ENCODE peak calls at places on chromosomes 12 and 14, in four cellular contexts. One of them, this sample, is unnamed.

GRCh38 chr14:102998393-102998792 is 59.0 kb downstream of the CDC42BPB start:
- DNase-seq in HCT116: no peak
- DNase-seq in RWPE2: no peak
- DNase-seq in Caco-2: no peak
- DNase-seq in this sample: no peak

GRCh38 chr14:42523656-42524055 is 917.0 kb downstream of the LRFN5 start:
- DNase-seq in HCT116: no peak
- DNase-seq in RWPE2: no peak
- DNase-seq in Caco-2: no peak
- DNase-seq in this sample: no peak

GRCh38 chr12:8692573-8692972 is 5.2 kb upstream of the RIMKLB start:
- DNase-seq in HCT116: no peak
- DNase-seq in Caco-2: no peak
- DNase-seq in RWPE2: no peak
- DNase-seq in this sample: no peak

GRCh38 chr14:63672417-63673180 is 30.9 kb upstream of the WDR89 start:
- DNase-seq in RWPE2: no peak
- DNase-seq in HCT116: no peak
- DNase-seq in Caco-2: no peak
- DNase-seq in this sample: no peak

GRCh38 chr14:60485600-60486251 is at the start of gene C14orf39:
- DNase-seq in RWPE2: no peak
- DNase-seq in HCT116: no peak
- DNase-seq in Caco-2: no peak
- DNase-seq in this sample: no peak

GRCh38 chr12:17992002-17992656 is 97.9 kb downstream of the RERGL start:
- DNase-seq in RWPE2: no peak
- DNase-seq in Caco-2: peak; percentile 73
- DNase-seq in HCT116: peak; percentile 28
- DNase-seq in this sample: no peak

GRCh38 chr14:40188006-40188405 is 755.8 kb upstream of the FBXO33 start:
- DNase-seq in Caco-2: no peak
- DNase-seq in RWPE2: no peak
- DNase-seq in HCT116: no peak
- DNase-seq in this sample: no peak

GRCh38 chr12:57224973-57225679 is 4.4 kb upstream of the SHMT2 start:
- DNase-seq in HCT116: no peak
- DNase-seq in RWPE2: no peak
- DNase-seq in Caco-2: no peak
- DNase-seq in this sample: no peak

GRCh38 chr12:119444462-119445044 is 110.0 kb downstream of the CCDC60 start:
- DNase-seq in HCT116: peak; percentile 85
- DNase-seq in RWPE2: no peak
- DNase-seq in Caco-2: peak; percentile 57
- DNase-seq in this sample: no peak

GRCh38 chr12:78087363-78087675 is 256.6 kb downstream of the NAV3 start:
- DNase-seq in HCT116: no peak
- DNase-seq in RWPE2: no peak
- DNase-seq in Caco-2: no peak
- DNase-seq in this sample: no peak

GRCh38 chr14:97177016-97177415 is 379.8 kb downstream of the VRK1 start:
- DNase-seq in HCT116: peak; percentile 69
- DNase-seq in RWPE2: no peak
- DNase-seq in Caco-2: peak; percentile 27
- DNase-seq in this sample: no peak

GRCh38 chr12:88684610-88685009 is 104.3 kb upstream of the KITLG start:
- DNase-seq in RWPE2: no peak
- DNase-seq in Caco-2: no peak
- DNase-seq in HCT116: no peak
- DNase-seq in this sample: no peak

GRCh38 chr14:90336985-90337384 is 5.2 kb upstream of the NRDE2 start:
- DNase-seq in RWPE2: no peak
- DNase-seq in HCT116: no peak
- DNase-seq in Caco-2: peak; percentile 80
- DNase-seq in this sample: no peak

GRCh38 chr12:23775208-23775607 is 174.3 kb downstream of the SOX5 start:
- DNase-seq in Caco-2: no peak
- DNase-seq in HCT116: no peak
- DNase-seq in RWPE2: no peak
- DNase-seq in this sample: no peak

GRCh38 chr14:24277606-24278321 is 6.4 kb upstream of the RABGGTA start:
- DNase-seq in HCT116: no peak
- DNase-seq in Caco-2: no peak
- DNase-seq in RWPE2: no peak
- DNase-seq in this sample: peak; percentile 20

GRCh38 chr12:103441437-103442186 is 54.2 kb downstream of the C12orf42 start:
- DNase-seq in Caco-2: no peak
- DNase-seq in HCT116: no peak
- DNase-seq in RWPE2: no peak
- DNase-seq in this sample: no peak

GRCh38 chr14:50943261-50943942 is 881 bp downstream of the PYGL start:
- DNase-seq in Caco-2: peak; percentile 82
- DNase-seq in RWPE2: peak; percentile 84
- DNase-seq in HCT116: peak; percentile 31
- DNase-seq in this sample: no peak

GRCh38 chr12:22477894-22478287 is 66.5 kb downstream of the C2CD5 start:
- DNase-seq in Caco-2: no peak
- DNase-seq in HCT116: no peak
- DNase-seq in RWPE2: no peak
- DNase-seq in this sample: no peak

GRCh38 chr12:54273981-54274380 is 5.9 kb downstream of the CBX5 start:
- DNase-seq in RWPE2: no peak
- DNase-seq in HCT116: no peak
- DNase-seq in Caco-2: no peak
- DNase-seq in this sample: no peak

GRCh38 chr12:109927622-109928021 is 27.5 kb downstream of the TCHP start:
- DNase-seq in RWPE2: no peak
- DNase-seq in HCT116: peak; percentile 28
- DNase-seq in Caco-2: peak; percentile 58
- DNase-seq in this sample: peak; percentile 44

GRCh38 chr12:89707623-89707991 is 1.0 kb downstream of the ATP2B1 start:
- DNase-seq in HCT116: no peak
- DNase-seq in Caco-2: peak; percentile 45
- DNase-seq in RWPE2: peak; percentile 49
- DNase-seq in this sample: peak; percentile 48

GRCh38 chr12:5872745-5873144 is 72.3 kb downstream of the ANO2 start:
- DNase-seq in RWPE2: no peak
- DNase-seq in HCT116: peak; percentile 16
- DNase-seq in Caco-2: peak; percentile 36
- DNase-seq in this sample: no peak

GRCh38 chr12:24945039-24945438 is 3.9 kb downstream of the BCAT1 start:
- DNase-seq in HCT116: no peak
- DNase-seq in RWPE2: no peak
- DNase-seq in Caco-2: no peak
- DNase-seq in this sample: no peak

GRCh38 chr14:41993687-41994086 is 387.0 kb downstream of the LRFN5 start:
- DNase-seq in RWPE2: no peak
- DNase-seq in Caco-2: no peak
- DNase-seq in HCT116: no peak
- DNase-seq in this sample: no peak

GRCh38 chr12:30880061-30880460 is 46.5 kb upstream of the TSPAN11 start:
- DNase-seq in Caco-2: no peak
- DNase-seq in HCT116: no peak
- DNase-seq in RWPE2: no peak
- DNase-seq in this sample: no peak

GRCh38 chr12:52428121-52428520 is 6.0 kb downstream of the KRT75 start:
- DNase-seq in Caco-2: no peak
- DNase-seq in HCT116: no peak
- DNase-seq in RWPE2: no peak
- DNase-seq in this sample: no peak

GRCh38 chr12:75503459-75503858 is 8.0 kb downstream of the KRR1 start:
- DNase-seq in RWPE2: no peak
- DNase-seq in HCT116: no peak
- DNase-seq in Caco-2: no peak
- DNase-seq in this sample: no peak

GRCh38 chr12:126191037-126191891 is 1126.0 kb downstream of the AACS start:
- DNase-seq in RWPE2: no peak
- DNase-seq in HCT116: no peak
- DNase-seq in Caco-2: no peak
- DNase-seq in this sample: no peak

DNA sequence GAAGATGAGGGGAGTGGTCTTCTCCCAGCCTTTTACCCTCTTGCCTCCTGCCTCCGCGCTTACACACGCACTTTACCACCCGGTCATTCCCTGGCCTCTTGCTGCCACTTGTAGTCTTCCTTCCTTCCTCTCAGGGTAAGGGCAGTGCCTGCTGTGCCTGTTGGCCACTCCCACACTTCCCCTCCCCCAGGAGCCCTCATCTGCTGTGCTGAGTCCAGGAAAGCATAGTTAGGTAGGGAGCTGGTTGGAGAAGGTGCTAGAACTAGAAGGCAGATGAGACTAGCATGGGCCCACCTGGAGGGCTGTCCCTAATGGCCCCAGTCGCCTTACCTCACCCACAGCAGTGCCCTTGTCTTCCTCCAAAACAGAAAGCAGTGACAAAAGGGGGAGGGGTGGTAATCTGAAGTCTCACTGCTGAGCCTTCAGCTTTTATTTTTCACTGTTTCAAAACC is 54.3 kb upstream of the SRSF5 start:
- DNase-seq in RWPE2: peak; percentile 77
- DNase-seq in HCT116: no peak
- DNase-seq in Caco-2: no peak
- DNase-seq in this sample: no peak
- TF ChIP-seq CTCF in RWPE2: no peak
- TF ChIP-seq CTCF in HCT116: no peak
- TF ChIP-seq CTCF in Caco-2: no peak
- TF ChIP-seq CTCF in this sample: no peak

DNA sequence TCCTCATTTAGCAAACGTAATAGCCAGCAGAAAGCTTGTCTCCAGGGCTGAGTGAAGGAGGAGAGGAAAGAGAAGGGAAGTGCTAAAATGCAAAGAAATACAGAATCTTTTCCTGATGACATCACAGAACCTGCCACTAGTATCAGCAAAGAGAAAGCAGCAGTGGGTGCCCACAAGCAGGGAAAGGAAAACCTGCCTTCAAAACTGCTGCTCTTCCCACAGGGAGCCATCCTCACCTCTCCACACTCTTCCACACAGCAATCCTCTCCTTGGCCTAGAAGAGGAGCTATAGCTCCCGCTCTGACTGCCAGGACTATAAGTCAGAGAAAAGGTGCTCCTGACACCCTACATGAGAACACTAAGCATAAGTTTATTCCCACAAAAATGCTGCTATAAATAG is 11.3 kb downstream of the MED13L start:
- DNase-seq in HCT116: no peak
- DNase-seq in RWPE2: no peak
- DNase-seq in Caco-2: no peak
- DNase-seq in this sample: no peak
- TF ChIP-seq CTCF in HCT116: no peak
- TF ChIP-seq CTCF in RWPE2: no peak
- TF ChIP-seq CTCF in Caco-2: no peak
- TF ChIP-seq CTCF in this sample: peak; percentile 44

DNA sequence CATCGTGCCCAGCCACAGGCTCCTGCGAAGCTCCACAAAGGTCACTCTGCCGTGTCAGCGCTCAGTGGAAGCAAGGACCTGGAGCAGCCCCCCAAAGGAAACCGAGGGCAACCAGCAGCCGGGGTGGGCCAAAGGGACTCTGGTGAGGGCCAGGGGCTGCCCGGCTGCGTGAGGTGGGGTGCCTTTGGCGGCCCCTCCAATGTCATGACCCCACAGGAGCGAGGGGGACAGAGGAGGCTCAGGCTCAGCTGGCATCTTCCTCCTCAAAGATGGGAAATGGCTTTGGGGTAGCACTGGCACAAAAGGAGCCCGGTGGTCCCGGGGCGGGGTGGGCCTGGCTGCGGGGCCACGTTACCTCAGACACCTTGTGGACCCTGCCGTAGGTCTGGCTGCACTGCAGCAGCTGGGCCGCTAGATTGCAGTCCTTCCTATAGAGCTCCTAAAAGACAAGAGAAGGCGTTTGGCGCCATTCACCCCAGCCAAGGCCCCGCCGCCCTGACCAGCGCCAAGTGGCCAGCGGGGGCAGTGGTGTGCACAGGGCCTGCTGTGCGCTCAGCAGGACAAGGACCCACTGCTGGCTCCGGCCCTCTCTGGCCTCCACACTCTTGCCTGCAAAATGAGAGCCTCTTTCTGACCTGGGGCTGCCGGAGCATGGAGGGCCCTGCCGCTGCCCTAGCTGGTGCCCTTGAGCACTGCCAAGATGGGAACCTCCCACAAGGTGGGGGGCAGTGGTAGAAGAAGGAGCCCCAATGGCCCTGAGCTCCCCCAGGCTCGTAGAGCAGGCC is 46.9 kb downstream of the BEGAIN start:
- DNase-seq in RWPE2: peak; percentile 58
- DNase-seq in HCT116: no peak
- DNase-seq in Caco-2: peak; percentile 55
- DNase-seq in this sample: peak; percentile 82
- TF ChIP-seq CTCF in RWPE2: peak; percentile 33
- TF ChIP-seq CTCF in HCT116: no peak
- TF ChIP-seq CTCF in Caco-2: peak; percentile 39
- TF ChIP-seq CTCF in this sample: peak; percentile 57

DNA sequence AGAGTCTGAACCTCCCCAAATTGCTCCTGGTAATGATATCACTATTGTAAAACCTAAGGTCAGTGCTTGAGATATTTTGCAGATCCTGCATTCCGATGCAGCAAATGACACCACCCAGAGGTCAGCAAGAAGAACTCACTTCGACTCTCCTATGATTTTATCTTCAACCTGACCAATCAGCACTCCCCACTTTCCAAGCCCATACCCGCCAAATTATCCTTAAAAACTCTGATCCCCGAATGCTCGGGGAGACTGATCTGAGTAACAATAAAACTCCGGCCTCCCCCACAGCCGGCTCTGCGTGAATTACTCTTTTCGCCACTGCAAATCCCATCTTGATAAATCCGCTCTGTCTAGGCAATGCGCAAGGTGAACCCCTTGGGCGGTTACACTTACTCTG is 1.2 kb downstream of the NPC2 start:
- DNase-seq in Caco-2: peak; percentile 57
- DNase-seq in HCT116: no peak
- DNase-seq in RWPE2: no peak
- DNase-seq in this sample: no peak
- TF ChIP-seq CTCF in Caco-2: peak; percentile 16
- TF ChIP-seq CTCF in HCT116: peak; percentile 33
- TF ChIP-seq CTCF in RWPE2: peak; percentile 79
- TF ChIP-seq CTCF in this sample: peak; percentile 61

DNA sequence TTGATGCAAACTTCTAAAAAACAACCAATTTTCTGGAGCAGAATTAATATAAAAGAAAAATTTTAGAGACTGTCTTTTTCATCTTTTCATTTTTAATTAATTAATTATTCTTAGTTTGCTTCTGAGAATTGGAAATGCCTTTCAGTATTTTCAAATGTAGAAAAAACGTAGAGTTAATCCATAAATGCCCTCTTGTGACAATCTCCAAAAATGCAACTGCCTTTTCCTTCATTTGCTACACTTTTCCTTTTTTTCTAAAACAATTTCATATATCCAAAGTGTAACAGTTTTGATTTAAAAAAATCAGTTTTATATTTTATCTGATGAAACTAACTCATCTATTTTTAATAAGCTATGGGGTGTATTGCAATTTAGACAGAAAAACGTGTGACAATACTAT is 409.3 kb downstream of the PRKD1 start:
- DNase-seq in Caco-2: no peak
- DNase-seq in RWPE2: no peak
- DNase-seq in HCT116: no peak
- DNase-seq in this sample: no peak
- TF ChIP-seq CTCF in Caco-2: no peak
- TF ChIP-seq CTCF in RWPE2: peak; percentile 55
- TF ChIP-seq CTCF in HCT116: no peak
- TF ChIP-seq CTCF in this sample: peak; percentile 69